ENCODE peak calls at places on chromosomes 5 and 9, in seven cellular contexts. X is astrocyte of the cerebellum, O is nephron progenitor cell, Q is neural crest cell, A is GM12864, I is psoas muscle, V is testis. D is an unnamed sample.

GRCh38 chr5:35518104-35518503 is 99.6 kb upstream of the SPEF2 start:
- DNase-seq in O (no peak), I (no peak), X (no peak), A (no peak), V (no peak), Q (no peak), D (no peak)

GRCh38 chr5:99104538-99105132 is 175.8 kb upstream of the CHD1 start:
- DNase-seq in A (no peak), O (no peak), X (peak), V (no peak), Q (no peak), I (no peak), D (no peak)

GRCh38 chr5:95826949-95827595 is 4.5 kb upstream of the GLRX start:
- DNase-seq in A (no peak), Q (no peak), X (no peak), I (no peak), V (no peak), O (no peak), D (no peak)

GRCh38 chr5:152202321-152202720 is 202.8 kb downstream of the NMUR2 start:
- DNase-seq in X (no peak), A (no peak), O (no peak), V (no peak), I (no peak), Q (no peak), D (no peak)

GRCh38 chr5:8730194-8730593 is 815.7 kb downstream of the SEMA5A start:
- DNase-seq in A (no peak), V (no peak), O (no peak), Q (no peak), X (peak), I (no peak), D (no peak)

GRCh38 chr5:93787598-93787997 is 46.2 kb upstream of the POU5F2 start:
- DNase-seq in V (no peak), X (no peak), O (no peak), A (no peak), Q (no peak), I (no peak), D (no peak)

GRCh38 chr5:114362197-114362976 is 517 bp downstream of the KCNN2 start:
- DNase-seq in O (peak), I (no peak), A (no peak), X (no peak), Q (peak), V (peak), D (no peak)

GRCh38 chr5:124746252-124746915 is at the start of gene ZNF608:
- DNase-seq in O (peak), I (no peak), V (peak), Q (no peak), X (peak), A (no peak), D (no peak)

GRCh38 chr9:95648225-95648624 is 131.5 kb upstream of the PTCH1 start:
- DNase-seq in X (no peak), Q (no peak), V (no peak), O (no peak), I (no peak), A (no peak), D (no peak)

DNA sequence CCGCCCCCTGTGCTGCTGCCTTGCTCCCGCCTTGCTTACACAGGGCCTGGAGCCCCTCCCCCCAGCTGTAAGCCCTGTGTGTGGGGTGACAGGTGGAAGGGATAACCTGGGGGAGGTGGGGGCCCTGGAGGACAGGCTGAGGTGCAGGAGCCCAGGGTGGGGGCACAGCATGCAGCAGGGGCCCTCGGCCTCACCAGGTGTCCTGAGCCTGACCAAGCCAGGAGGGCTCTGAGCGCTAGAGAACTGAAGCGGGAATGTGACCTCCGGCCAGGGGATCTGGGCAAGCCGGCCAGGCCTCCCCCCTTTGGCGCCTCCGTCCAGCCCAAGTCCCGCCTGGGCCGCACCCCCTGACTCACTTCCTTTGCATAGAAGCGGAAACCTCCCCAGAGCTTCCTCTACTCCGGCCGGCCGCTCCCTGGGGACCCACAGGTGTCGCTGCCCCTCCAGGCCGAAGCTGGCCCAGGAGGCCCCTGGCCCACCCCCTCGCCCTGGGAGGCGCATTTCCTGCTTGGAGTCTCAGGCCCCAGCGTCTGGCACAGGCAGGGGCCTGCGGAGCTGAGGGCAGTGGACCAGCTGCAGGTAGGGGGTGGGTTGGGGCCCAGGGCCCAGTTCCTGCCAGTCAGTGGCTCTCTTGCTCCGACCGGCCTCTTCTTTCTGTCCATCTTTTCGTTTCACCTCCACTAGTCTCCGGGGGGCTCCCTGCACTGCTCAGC is at the start of gene TOR4A:
- DNase-seq in X (no peak), O (peak), I (peak), A (no peak), Q (no peak), V (peak), D (no peak)
- TF ChIP-seq CTCF in X (peak), O (no peak), I (no peak), A (no peak), Q (no peak), V (no peak), D (no peak)

GRCh38 chr5:37044120-37044519 is 167.6 kb downstream of the NIPBL start:
- DNase-seq in O (no peak), Q (no peak), V (no peak), X (no peak), I (no peak), A (no peak), D (no peak)

GRCh38 chr5:37047947-37048346 is 171.4 kb downstream of the NIPBL start:
- DNase-seq in X (no peak), A (no peak), O (no peak), Q (no peak), I (no peak), V (no peak), D (no peak)

GRCh38 chr5:37045703-37046102 is 169.1 kb downstream of the NIPBL start:
- DNase-seq in I (no peak), X (no peak), A (no peak), Q (no peak), V (no peak), O (no peak), D (no peak)

GRCh38 chr5:37039824-37040223 is 163.3 kb downstream of the NIPBL start:
- DNase-seq in X (no peak), O (no peak), V (no peak), I (no peak), A (no peak), Q (no peak), D (no peak)

DNA sequence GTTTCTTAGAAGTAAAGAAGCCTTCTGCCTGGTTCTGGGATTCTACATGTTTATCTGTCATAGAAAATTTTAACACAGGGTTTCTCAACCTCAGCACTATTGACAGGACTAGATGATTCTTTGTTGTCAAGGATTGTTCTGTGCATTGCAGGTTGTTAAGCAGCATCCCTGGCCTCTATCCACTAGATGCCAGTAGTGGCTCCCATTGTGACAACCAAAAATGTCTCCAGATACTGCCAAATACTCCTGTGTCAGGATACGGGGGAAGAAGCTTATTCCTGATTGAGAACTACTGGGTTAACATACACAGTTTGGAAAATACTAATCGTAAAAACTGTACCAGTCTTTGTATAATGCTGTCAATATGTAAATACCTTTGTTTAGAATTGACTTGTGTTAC is 167.1 kb downstream of the NIPBL start:
- DNase-seq in X (no peak), Q (no peak), I (no peak), O (no peak), A (no peak), V (peak), D (peak)
- TF ChIP-seq CTCF in X (no peak), Q (no peak), I (no peak), O (no peak), A (peak), V (no peak), D (peak)

DNA sequence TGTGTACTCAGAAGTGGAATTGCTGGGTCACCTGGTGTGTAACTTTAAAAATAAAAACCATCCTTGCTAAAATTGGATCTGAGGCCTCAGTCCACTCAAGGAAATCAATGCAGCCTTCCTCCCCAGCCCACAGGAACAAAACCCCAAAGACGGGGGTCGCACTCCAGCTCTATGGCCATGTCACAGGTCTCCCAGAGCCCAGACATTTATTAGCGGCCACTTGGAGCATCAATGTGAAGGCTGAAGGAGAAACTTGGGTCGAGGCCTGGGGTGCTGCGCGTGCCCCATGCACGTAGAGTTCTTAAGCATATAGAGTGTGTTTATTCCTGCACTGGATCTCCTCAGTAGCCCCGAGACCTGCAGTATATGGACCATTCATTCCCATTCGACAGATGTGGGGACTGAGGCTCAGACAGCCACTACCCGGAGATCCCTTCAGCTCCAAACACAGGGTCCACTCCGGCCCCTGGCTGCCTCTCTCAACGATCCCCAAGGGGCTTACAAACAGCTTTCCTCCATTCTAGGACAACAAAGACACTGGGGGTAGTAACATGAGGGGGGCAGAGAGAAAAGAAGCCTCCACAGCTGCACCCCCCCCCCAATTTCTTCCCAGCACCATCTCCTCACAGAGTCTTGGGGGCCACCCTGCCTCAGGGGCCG is 14.3 kb upstream of the OLFM1 start:
- DNase-seq in I (no peak), A (no peak), Q (no peak), O (no peak), V (no peak), X (no peak), D (no peak)
- TF ChIP-seq CTCF in I (no peak), A (no peak), Q (no peak), O (no peak), V (no peak), X (no peak), D (no peak)

DNA sequence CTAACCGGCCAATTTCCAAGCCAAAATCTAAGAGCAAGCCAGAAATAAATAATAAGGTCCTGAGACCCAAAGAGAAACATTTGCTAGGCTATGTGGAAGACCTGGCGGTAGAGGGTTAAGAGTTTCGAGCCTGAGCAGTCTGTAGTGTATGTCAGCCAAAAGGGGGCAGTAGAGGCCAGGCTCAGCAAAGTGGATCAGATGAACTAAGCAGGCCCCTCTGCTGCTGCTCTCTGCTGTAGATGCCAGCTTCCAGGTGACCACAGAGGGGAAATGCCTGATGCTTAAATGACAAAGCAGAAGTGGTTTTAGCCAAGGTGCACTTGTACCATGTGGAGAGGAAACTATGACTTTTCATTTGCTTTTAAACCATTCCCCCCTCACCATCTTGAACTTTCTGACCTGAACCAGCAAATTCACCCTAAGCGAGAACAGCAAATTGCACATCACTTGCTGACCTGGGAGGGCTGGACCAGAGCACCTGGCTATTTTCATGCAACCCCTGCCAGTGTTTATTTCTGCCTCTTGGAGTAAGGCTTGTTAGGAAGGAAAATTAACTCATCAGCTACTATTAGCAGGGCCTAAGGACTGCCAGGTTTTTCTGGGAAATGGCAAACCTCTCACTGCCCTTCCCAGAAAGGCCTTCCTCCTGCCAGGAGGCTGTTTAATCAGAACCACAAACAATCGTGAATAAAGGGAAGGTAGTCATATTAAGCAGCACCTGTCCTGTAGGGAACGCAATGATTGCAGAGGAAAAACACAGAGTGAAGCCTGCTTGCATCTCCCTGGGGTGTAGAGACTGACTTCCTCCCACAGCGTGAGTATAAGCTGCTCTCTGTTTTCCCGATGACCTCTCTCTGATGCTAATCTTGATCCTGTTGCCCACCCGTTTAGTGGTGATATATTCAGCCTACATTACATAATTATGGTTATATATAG is 818.2 kb downstream of the TLR4 start:
- DNase-seq in Q (peak), X (peak), V (peak), O (peak), A (peak), I (peak), D (peak)
- TF ChIP-seq CTCF in Q (peak), X (peak), V (peak), O (peak), A (peak), I (peak), D (peak)

GRCh38 chr9:105681313-105681712 is 13.0 kb upstream of the TMEM38B start:
- DNase-seq in V (no peak), X (no peak), O (no peak), I (no peak), A (no peak), Q (no peak), D (no peak)
- TF ChIP-seq CTCF in V (no peak), X (no peak), O (no peak), I (no peak), A (no peak), Q (no peak), D (no peak)

D was measured in Caco-2.